ENCODE peak calls at places on chromosomes 7 and 10, in eight cellular contexts. R is activated CD4-positive, alpha-beta T cell treated with anti-CD3 and anti-CD28 coated beads, Interleukin-2, amount 10 ng/mL, durations not matched to agents 7 days and 5 days; E is AG09319; K is NCI-H510A treated with DMSO at 0.1 percent for 48 hours; M is natural killer cell treated with Interleukin-12 subunit alpha and Interleukin-12 subunit beta and Interleukin-15 and Interleukin-18, amount 100 ng/mL, for 72 hours; Q is heart right ventricle; V is tibial nerve; G is Right ventricle myocardium superior. O is an unnamed sample.

GRCh38 chr10:5944389-5945202 is 32.7 kb downstream of the IL15RA start:
- DNase-seq in R (no peak), E (peak), K (no peak), M (peak), Q (peak), V (peak), G (peak), O (peak)

GRCh38 chr10:4512557-4513286 is 313.3 kb upstream of the AKR1E2 start:
- DNase-seq in R (no peak), E (no peak), K (no peak), M (no peak), Q (peak), V (peak), G (peak), O (no peak)

GRCh38 chr7:17758008-17758407 is 182.3 kb downstream of the SNX13 start:
- DNase-seq in R (no peak), E (no peak), K (no peak), M (no peak), Q (no peak), V (no peak), G (no peak), O (no peak)

GRCh38 chr10:68348265-68348741 is 15.6 kb upstream of the PBLD start:
- DNase-seq in R (peak), E (no peak), K (peak), M (no peak), Q (no peak), V (no peak), G (no peak), O (no peak)

GRCh38 chr7:76037310-76037709 is 10.5 kb downstream of the STYXL1 start:
- DNase-seq in R (no peak), E (no peak), K (no peak), M (no peak), Q (no peak), V (peak), G (no peak), O (no peak)

GRCh38 chr7:90455163-90456030 is 14.0 kb upstream of the PTTG1IP2 start:
- DNase-seq in R (peak), E (no peak), K (peak), M (no peak), Q (peak), V (peak), G (no peak), O (no peak)

GRCh38 chr7:3068568-3068967 is 24.9 kb upstream of the CARD11 start:
- DNase-seq in R (no peak), E (no peak), K (no peak), M (no peak), Q (no peak), V (no peak), G (no peak), O (no peak)

GRCh38 chr7:43693687-43694398 is 35.5 kb downstream of the COA1 start:
- DNase-seq in R (no peak), E (peak), K (no peak), M (no peak), Q (no peak), V (no peak), G (no peak), O (no peak)

GRCh38 chr10:115802911-115803310 is 470.1 kb downstream of the GFRA1 start:
- DNase-seq in R (no peak), E (no peak), K (no peak), M (no peak), Q (no peak), V (no peak), G (no peak), O (no peak)

GRCh38 chr7:154698726-154699291 is 304.1 kb downstream of the PAXIP1 start:
- DNase-seq in R (no peak), E (no peak), K (no peak), M (no peak), Q (no peak), V (no peak), G (no peak), O (no peak)

GRCh38 chr7:34036972-34037792 is 131.8 kb downstream of the BMPER start:
- DNase-seq in R (no peak), E (no peak), K (no peak), M (no peak), Q (no peak), V (no peak), G (no peak), O (no peak)

GRCh38 chr7:133836666-133837065 is 290.5 kb upstream of the LRGUK start:
- DNase-seq in R (no peak), E (no peak), K (no peak), M (no peak), Q (no peak), V (no peak), G (no peak), O (no peak)

GRCh38 chr7:100801833-100802568 is 25.3 kb downstream of the EPHB4 start:
- DNase-seq in R (no peak), E (peak), K (no peak), M (no peak), Q (no peak), V (no peak), G (no peak), O (no peak)

GRCh38 chr10:63819753-63820347 is 298.6 kb downstream of the REEP3 start:
- DNase-seq in R (peak), E (peak), K (peak), M (no peak), Q (peak), V (peak), G (peak), O (no peak)

GRCh38 chr10:18044976-18045720 is 93.4 kb downstream of the SLC39A12 start:
- DNase-seq in R (no peak), E (no peak), K (no peak), M (no peak), Q (no peak), V (no peak), G (no peak), O (no peak)

GRCh38 chr7:86598311-86598710 is 45.4 kb upstream of the GRM3 start:
- DNase-seq in R (no peak), E (no peak), K (no peak), M (no peak), Q (no peak), V (no peak), G (no peak), O (no peak)

GRCh38 chr10:121941532-121941931 is 13.7 kb upstream of the ATE1 start:
- DNase-seq in R (no peak), E (no peak), K (no peak), M (no peak), Q (no peak), V (no peak), G (no peak), O (no peak)

GRCh38 chr7:91436655-91437054 is 172.4 kb downstream of the FZD1 start:
- DNase-seq in R (no peak), E (no peak), K (peak), M (no peak), Q (no peak), V (no peak), G (no peak), O (no peak)

GRCh38 chr7:725223-726005 is 1.1 kb upstream of the DNAAF5 start:
- DNase-seq in R (peak), E (no peak), K (no peak), M (no peak), Q (no peak), V (no peak), G (no peak), O (no peak)